ENCODE peak calls at places on chromosomes 16 and 17, in four cellular contexts. O is A549, Y is K562, T is HepG2. I is an unnamed sample.

GRCh38 chr17:5584971-5585794 is 874 bp upstream of the NLRP1 start:
- DNase-seq in T (no peak), Y (no peak), O (no peak), I (peak; percentile 89)

GRCh38 chr17:79422236-79422635 is 188.6 kb downstream of the RBFOX3 start:
- DNase-seq in O (no peak), Y (no peak), T (no peak), I (no peak)

GRCh38 chr17:27481327-27481726 is 25.1 kb downstream of the KSR1 start:
- DNase-seq in O (no peak), Y (no peak), T (no peak), I (no peak)

GRCh38 chr16:12413393-12413792 is 390.3 kb downstream of the CPPED1 start:
- DNase-seq in T (no peak), Y (no peak), O (no peak), I (no peak)

GRCh38 chr16:68642436-68643064 is 2.6 kb upstream of the CDH3 start:
- DNase-seq in O (no peak), Y (no peak), T (no peak), I (no peak)

GRCh38 chr16:14111713-14112538 is 40.8 kb downstream of the MRTFB start:
- DNase-seq in T (peak; percentile 58), Y (no peak), O (no peak), I (no peak)

GRCh38 chr16:84446086-84446485 is 58.4 kb downstream of the MEAK7 start:
- DNase-seq in O (no peak), T (no peak), Y (no peak), I (peak; percentile 28)

GRCh38 chr16:85615852-85616607 is 2.9 kb downstream of the GSE1 start:
- DNase-seq in O (peak; percentile 84), Y (peak; percentile 93), T (peak; percentile 64), I (peak; percentile 81)

GRCh38 chr17:68378202-68379149 is 78.8 kb downstream of the WIPI1 start:
- DNase-seq in Y (no peak), O (peak; percentile 63), T (peak; percentile 100), I (peak; percentile 94)

GRCh38 chr17:31537558-31537957 is 146.1 kb downstream of the RAB11FIP4 start:
- DNase-seq in Y (no peak), T (no peak), O (no peak), I (peak; percentile 62)

GRCh38 chr16:67892899-67893790 is at the start of gene PSKH1:
- DNase-seq in O (peak; percentile 99), Y (peak; percentile 97), T (peak; percentile 95), I (peak; percentile 91)

GRCh38 chr16:29961479-29962343 is at the start of gene TMEM219:
- DNase-seq in Y (peak; percentile 94), O (peak; percentile 94), T (peak; percentile 81), I (peak; percentile 83)

GRCh38 chr17:72122002-72122310 is 1.1 kb downstream of the SOX9 start:
- DNase-seq in T (no peak), Y (no peak), O (peak; percentile 65), I (peak; percentile 58)

GRCh38 chr16:4270595-4270994 is 2.2 kb downstream of the TFAP4 start:
- DNase-seq in O (no peak), Y (no peak), T (no peak), I (no peak)

GRCh38 chr17:18044609-18045008 is 5.4 kb downstream of the GID4 start:
- DNase-seq in T (no peak), Y (no peak), O (no peak), I (no peak)

GRCh38 chr16:61915569-61915968 is 120.7 kb downstream of the CDH8 start:
- DNase-seq in O (no peak), Y (no peak), T (no peak), I (no peak)

GRCh38 chr16:50227120-50227519 is 39.2 kb upstream of the ADCY7 start:
- DNase-seq in O (no peak), T (no peak), Y (no peak), I (no peak)

GRCh38 chr16:86625029-86625428 is 46.7 kb downstream of the FOXL1 start:
- DNase-seq in T (no peak), Y (no peak), O (no peak), I (no peak)

GRCh38 chr16:30758988-30759461 is 2.8 kb downstream of the CFAP119 start:
- DNase-seq in O (no peak), T (no peak), Y (no peak), I (no peak)

GRCh38 chr17:27420211-27420950 is 35.9 kb upstream of the KSR1 start:
- DNase-seq in T (no peak), Y (no peak), O (no peak), I (no peak)

GRCh38 chr16:71343078-71343477 is 15.4 kb upstream of the CALB2 start:
- DNase-seq in Y (no peak), T (no peak), O (no peak), I (no peak)

GRCh38 chr17:45430006-45430737 is 2.5 kb downstream of the ARHGAP27 start:
- DNase-seq in T (no peak), Y (no peak), O (no peak), I (no peak)

GRCh38 chr16:1788095-1788707 is 5.3 kb downstream of the IGFALS start:
- DNase-seq in O (no peak), Y (no peak), T (no peak), I (no peak)

GRCh38 chr16:11543676-11544393 is 42.9 kb downstream of the LITAF start:
- DNase-seq in T (no peak), Y (no peak), O (no peak), I (no peak)

GRCh38 chr16:88976359-88977027 is 514 bp downstream of the CBFA2T3 start:
- DNase-seq in T (no peak), O (no peak), Y (peak; percentile 60), I (no peak)

GRCh38 chr16:49621240-49622083 is 234.4 kb downstream of the ZNF423 start:
- DNase-seq in T (no peak), O (no peak), Y (no peak), I (no peak)

GRCh38 chr17:70644093-70644492 is 474.8 kb downstream of the KCNJ2 start:
- DNase-seq in Y (no peak), O (no peak), T (no peak), I (no peak)

GRCh38 chr16:86508947-86509758 is 1.2 kb upstream of the FOXF1 start:
- DNase-seq in O (no peak), Y (no peak), T (no peak), I (peak; percentile 89)

GRCh38 chr17:82061047-82061925 is 4.3 kb downstream of the DUS1L start:
- DNase-seq in T (no peak), Y (no peak), O (no peak), I (no peak)
- TF ChIP-seq POLR2A in T (peak; percentile 24), Y (peak; percentile 23), O (no peak), I (no peak)

GRCh38 chr17:41678411-41678906 is 10.2 kb upstream of the EIF1 start:
- DNase-seq in O (no peak), T (no peak), Y (peak; percentile 86), I (peak; percentile 9)
- TF ChIP-seq MAZ in O (no peak), T (no peak), Y (no peak), I (no peak)

DNA sequence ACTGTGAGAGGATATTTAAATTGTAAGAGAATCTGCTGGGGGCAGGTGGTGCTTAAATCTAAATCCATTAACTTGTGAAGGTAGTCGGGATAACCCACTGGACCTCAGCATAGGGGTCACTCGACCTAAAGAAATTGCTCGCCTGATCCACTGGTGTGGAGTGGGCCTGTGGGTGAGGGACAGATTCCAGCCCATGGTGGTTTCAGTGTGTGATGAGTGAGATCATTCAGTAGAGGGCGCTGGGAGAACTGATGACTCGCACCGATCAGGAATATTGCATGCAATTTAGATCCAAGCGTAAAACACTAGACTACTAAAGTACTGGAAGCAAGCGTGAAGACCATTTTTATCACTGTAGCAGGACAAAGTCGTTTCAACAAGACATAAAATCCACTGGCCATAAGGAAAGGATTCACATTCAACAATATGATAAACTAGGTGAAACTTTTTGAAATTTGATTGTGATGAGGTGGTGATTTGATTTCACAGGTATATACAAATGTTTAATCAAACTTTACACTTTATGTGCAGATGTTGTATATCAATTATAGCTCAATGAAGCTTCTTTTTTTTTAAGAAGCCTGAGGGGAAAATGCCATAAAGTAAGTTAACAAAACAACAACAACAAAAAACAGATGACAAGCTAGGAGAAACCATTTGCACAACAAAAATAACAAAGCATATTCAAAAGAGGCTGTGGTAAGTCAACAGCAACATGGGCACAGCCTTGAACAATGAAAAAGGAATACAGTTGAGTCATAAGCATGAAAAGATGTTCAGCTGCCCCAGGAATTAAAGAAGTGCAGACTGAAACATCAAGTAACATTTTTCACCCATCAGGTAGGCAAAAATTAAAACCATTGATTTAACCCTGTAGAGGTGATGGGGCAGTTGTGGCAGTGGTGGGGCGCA is 7.5 kb upstream of the TMEM170A start:
- DNase-seq in T (peak; percentile 61), Y (peak; percentile 71), O (peak; percentile 88), I (peak; percentile 64)
- TF ChIP-seq RAD21 in T (peak; percentile 77), Y (peak; percentile 74), O (peak; percentile 86), I (peak; percentile 84)

DNA sequence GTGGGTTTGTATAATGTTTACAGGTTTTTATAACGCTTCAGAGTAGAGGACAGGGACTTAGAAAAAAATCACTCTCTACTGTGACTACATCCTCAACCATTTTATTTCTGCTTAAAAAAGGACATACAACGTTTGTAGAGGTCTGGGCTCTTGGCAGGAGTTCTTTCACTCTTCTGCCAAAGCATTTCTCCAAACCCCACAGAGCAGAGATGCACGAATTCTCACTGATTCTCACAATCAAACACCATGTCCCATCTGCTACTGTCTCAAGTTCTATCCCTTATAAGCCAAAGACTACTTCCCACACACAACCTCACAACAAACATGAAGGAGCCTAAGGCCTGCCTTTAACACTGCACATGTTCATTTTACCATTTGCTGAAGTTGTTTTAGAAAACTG is 7.0 kb upstream of the ANKFY1 start:
- DNase-seq in T (no peak), O (no peak), Y (no peak), I (no peak)
- TF ChIP-seq POLR2A in T (no peak), O (no peak), Y (no peak), I (no peak)

GRCh38 chr16:3182608-3183444 is 5.2 kb upstream of the OR1F1 start:
- DNase-seq in Y (peak; percentile 86), O (peak; percentile 67), T (peak; percentile 70), I (peak; percentile 55)
- TF ChIP-seq MAZ in Y (peak; percentile 46), O (no peak), T (peak; percentile 29), I (peak; percentile 35)

I was measured in IMR-90.